ENCODE peak calls at places on chromosomes 11 and 22, in seven cellular contexts. L is NCI-H146, C is left colon, Z is Peyer's patch, T is NCI-H1694, M is epithelial cell of esophagus, E is progenitor cell of endocrine pancreas. J is an unnamed sample.
A peak's percentile ranks its signal among the peaks of the same experiment; 100 is the strongest.

GRCh38 chr11:77634724-77635123 is 2.9 kb downstream of the CLNS1A start:
- DNase-seq in L (no peak), C (no peak), Z (no peak), T (no peak), M (no peak), E (no peak), J (no peak)

GRCh38 chr22:37169947-37170688 is 17.9 kb downstream of the C1QTNF6 start:
- DNase-seq in L (no peak), C (no peak), Z (peak; percentile 43), T (no peak), M (no peak), E (no peak), J (peak; percentile 8)

GRCh38 chr11:79493555-79494171 is 52.8 kb upstream of the TENM4 start:
- DNase-seq in L (peak; percentile 58), C (peak; percentile 71), Z (peak; percentile 61), T (peak; percentile 10), M (peak; percentile 74), E (peak; percentile 84), J (peak; percentile 80)

GRCh38 chr11:60954421-60954820 is 2.4 kb upstream of the SLC15A3 start:
- DNase-seq in L (no peak), C (no peak), Z (no peak), T (no peak), M (no peak), E (no peak), J (no peak)

GRCh38 chr11:20000393-20001134 is 159.7 kb downstream of the DBX1 start:
- DNase-seq in L (peak; percentile 99), C (no peak), Z (no peak), T (no peak), M (no peak), E (no peak), J (no peak)

GRCh38 chr11:128886401-128887119 is 4.6 kb upstream of the KCNJ5 start:
- DNase-seq in L (peak; percentile 69), C (peak; percentile 34), Z (no peak), T (no peak), M (peak; percentile 53), E (no peak), J (no peak)

GRCh38 chr11:65843811-65844210 is 10.0 kb downstream of the SNX32 start:
- DNase-seq in L (no peak), C (no peak), Z (no peak), T (no peak), M (no peak), E (no peak), J (no peak)

GRCh38 chr11:74604311-74604710 is 11.9 kb downstream of the POLD3 start:
- DNase-seq in L (no peak), C (no peak), Z (no peak), T (no peak), M (no peak), E (no peak), J (no peak)

GRCh38 chr11:89168396-89168795 is 9.3 kb upstream of the TYR start:
- DNase-seq in L (no peak), C (no peak), Z (no peak), T (no peak), M (no peak), E (no peak), J (no peak)

GRCh38 chr11:130876931-130877330 is 39.3 kb downstream of the SNX19 start:
- DNase-seq in L (no peak), C (no peak), Z (no peak), T (no peak), M (no peak), E (no peak), J (no peak)

GRCh38 chr11:111393096-111393495 is 14.0 kb upstream of the POU2AF1 start:
- DNase-seq in L (no peak), C (no peak), Z (no peak), T (no peak), M (no peak), E (no peak), J (no peak)

GRCh38 chr11:134677338-134677948 is 265.4 kb upstream of the B3GAT1 start:
- DNase-seq in L (no peak), C (no peak), Z (no peak), T (no peak), M (no peak), E (no peak), J (no peak)

GRCh38 chr11:59206635-59207034 is 6.1 kb downstream of the MPEG1 start:
- DNase-seq in L (peak; percentile 48), C (peak; percentile 56), Z (no peak), T (peak; percentile 20), M (peak; percentile 62), E (no peak), J (no peak)

GRCh38 chr22:36081023-36081431 is 52.4 kb upstream of the RBFOX2 start:
- DNase-seq in L (no peak), C (no peak), Z (no peak), T (no peak), M (peak; percentile 77), E (no peak), J (no peak)

GRCh38 chr11:64206457-64207246 is at the start of gene FERMT3:
- DNase-seq in L (no peak), C (peak; percentile 92), Z (peak; percentile 87), T (no peak), M (no peak), E (no peak), J (peak; percentile 54)

GRCh38 chr11:83174008-83174407 is 17.1 kb downstream of the PCF11 start:
- DNase-seq in L (no peak), C (no peak), Z (no peak), T (no peak), M (no peak), E (no peak), J (no peak)

J was measured in ovary.